ENCODE peak calls at places on chromosomes 12 and 14, in six cellular contexts. W is T47D, S is germinal center, J is lower lobe of right lung, R is thyroid gland, P is left lobe of liver. E is an unnamed sample.

GRCh38 chr14:92780865-92781264 is 13.2 kb upstream of the GOLGA5 start:
- DNase-seq in W (no peak), S (no peak), J (no peak), R (no peak), P (no peak), E (no peak)

GRCh38 chr12:31950088-31950487 is 9.1 kb upstream of the RESF1 start:
- DNase-seq in W (no peak), S (no peak), J (no peak), R (no peak), P (no peak), E (no peak)

GRCh38 chr14:46063872-46064271 is 587.7 kb downstream of the RPL10L start:
- DNase-seq in W (no peak), S (no peak), J (no peak), R (no peak), P (no peak), E (no peak)

GRCh38 chr12:120110550-120111501 is 5.7 kb downstream of the RAB35 start:
- DNase-seq in W (no peak), S (peak), J (peak), R (no peak), P (peak), E (no peak)

GRCh38 chr12:119544780-119545625 is 48.6 kb upstream of the TMEM233 start:
- DNase-seq in W (peak), S (peak), J (peak), R (peak), P (peak), E (peak)

GRCh38 chr14:35895256-35895655 is 69.1 kb downstream of the BRMS1L start:
- DNase-seq in W (no peak), S (no peak), J (no peak), R (no peak), P (no peak), E (no peak)

GRCh38 chr12:127230843-127231260 is 1036.1 kb upstream of the TMEM132C start:
- DNase-seq in W (no peak), S (no peak), J (no peak), R (no peak), P (no peak), E (no peak)

GRCh38 chr14:20302042-20302761 is 3.5 kb downstream of the TTC5 start:
- DNase-seq in W (no peak), S (no peak), J (no peak), R (no peak), P (no peak), E (no peak)

GRCh38 chr12:108156717-108157116 is 27.6 kb downstream of the WSCD2 start:
- DNase-seq in W (no peak), S (no peak), J (no peak), R (no peak), P (no peak), E (no peak)

GRCh38 chr12:203462-204260 is 10.3 kb downstream of the SLC6A12 start:
- DNase-seq in W (no peak), S (no peak), J (no peak), R (peak), P (no peak), E (no peak)

GRCh38 chr14:20454359-20454644 is 310 bp downstream of the OSGEP start:
- DNase-seq in W (peak), S (peak), J (no peak), R (peak), P (no peak), E (no peak)

GRCh38 chr14:80504781-80505180 is 293.5 kb upstream of the DIO2 start:
- DNase-seq in W (no peak), S (no peak), J (no peak), R (no peak), P (no peak), E (no peak)

GRCh38 chr12:87425942-87426554 is 603.2 kb downstream of the C12orf50 start:
- DNase-seq in W (no peak), S (no peak), J (no peak), R (no peak), P (no peak), E (no peak)

GRCh38 chr14:20434701-20435453 is 1.1 kb downstream of the KLHL33 start:
- DNase-seq in W (no peak), S (no peak), J (no peak), R (peak), P (no peak), E (no peak)

GRCh38 chr12:2323538-2324261 is 270.9 kb downstream of the CACNA1C start:
- DNase-seq in W (no peak), S (no peak), J (no peak), R (no peak), P (no peak), E (no peak)

GRCh38 chr12:15556411-15556810 is 232.8 kb downstream of the EPS8 start:
- DNase-seq in W (no peak), S (no peak), J (no peak), R (no peak), P (no peak), E (no peak)

GRCh38 chr14:72480465-72481243 is 413.2 kb downstream of the DPF3 start:
- DNase-seq in W (no peak), S (no peak), J (no peak), R (peak), P (no peak), E (no peak)

GRCh38 chr14:94158239-94158888 is 15.8 kb upstream of the PPP4R4 start:
- DNase-seq in W (no peak), S (no peak), J (no peak), R (no peak), P (no peak), E (no peak)

GRCh38 chr12:128261757-128262156 is 5.2 kb upstream of the TMEM132C start:
- DNase-seq in W (no peak), S (no peak), J (no peak), R (no peak), P (no peak), E (no peak)

GRCh38 chr12:23423796-23424195 is 525.7 kb downstream of the SOX5 start:
- DNase-seq in W (no peak), S (no peak), J (no peak), R (no peak), P (no peak), E (no peak)

GRCh38 chr14:104724981-104725771 is 1.1 kb downstream of the ADSS1 start:
- DNase-seq in W (no peak), S (no peak), J (no peak), R (peak), P (peak), E (peak)

GRCh38 chr12:71135812-71136176 is 22.0 kb downstream of the TSPAN8 start:
- DNase-seq in W (no peak), S (no peak), J (no peak), R (no peak), P (no peak), E (no peak)

GRCh38 chr14:23351681-23352505 is 794 bp downstream of the SLC22A17 start:
- DNase-seq in W (no peak), S (no peak), J (no peak), R (peak), P (no peak), E (no peak)

GRCh38 chr14:68715032-68715924 is 77.6 kb downstream of the ZFP36L1 start:
- DNase-seq in W (no peak), S (no peak), J (no peak), R (no peak), P (no peak), E (no peak)

E was measured in NCI-H774.